ENCODE peak calls at places on chromosomes 3 and 15, in six cellular contexts. H, X, E, I, F and V are unnamed samples.

GRCh38 chr3:33848624-33849347 is 50.4 kb downstream of the PDCD6IP start:
- DNase-seq in H (no peak), F (no peak), I (no peak), E (no peak), X (peak), V (peak)

GRCh38 chr3:127671523-127672428 is 976 bp upstream of the ABTB1 start:
- DNase-seq in I (no peak), F (no peak), E (no peak), X (no peak), H (peak), V (no peak)

GRCh38 chr3:58691997-58692396 is 25.4 kb upstream of the FAM3D start:
- DNase-seq in X (no peak), F (no peak), E (no peak), H (no peak), I (no peak), V (peak)

GRCh38 chr3:149085828-149086231 is 503 bp downstream of the HLTF start:
- DNase-seq in I (no peak), H (peak), F (no peak), X (no peak), E (no peak), V (peak)

GRCh38 chr3:65713016-65713415 is 325.7 kb downstream of the MAGI1 start:
- DNase-seq in X (peak), H (peak), I (no peak), E (peak), F (no peak), V (peak)

GRCh38 chr3:15409239-15409638 is 18.1 kb downstream of the METTL6 start:
- DNase-seq in H (no peak), I (no peak), E (no peak), X (no peak), F (no peak), V (no peak)

GRCh38 chr15:81117136-81117535 is 16.9 kb upstream of the CFAP161 start:
- DNase-seq in H (peak), X (no peak), E (no peak), I (no peak), F (no peak), V (no peak)

GRCh38 chr3:195450731-195451229 is 8.0 kb upstream of the ACAP2 start:
- DNase-seq in X (no peak), F (no peak), E (no peak), H (peak), I (no peak), V (no peak)

GRCh38 chr3:118080886-118081285 is 953.8 kb downstream of the IGSF11 start:
- DNase-seq in F (no peak), I (no peak), X (no peak), H (no peak), E (no peak), V (no peak)